ENCODE peak calls at places on chromosomes 5 and 9, in four cellular contexts. One of them, this sample, is unnamed. For H3K4me1 and H3K9me3, the result is how much of the 10 kb centered on the place peaks cover.

GRCh38 chr5:92777421-92777820 is 803.6 kb downstream of the NR2F1-AS1 start:
- DNase-seq in DND-41: no peak
- DNase-seq in ovary: no peak
- DNase-seq in heart left ventricle: no peak
- DNase-seq in this sample: no peak

GRCh38 chr9:132162764-132163456 is 1.1 kb downstream of the NTNG2 start:
- DNase-seq in DND-41: no peak
- DNase-seq in heart left ventricle: no peak
- DNase-seq in ovary: no peak
- DNase-seq in this sample: peak

GRCh38 chr5:155025890-155026289 is 12.3 kb downstream of the KIF4B start:
- DNase-seq in heart left ventricle: no peak
- DNase-seq in ovary: no peak
- DNase-seq in DND-41: no peak
- DNase-seq in this sample: no peak

GRCh38 chr9:93126151-93126781 is 7.8 kb downstream of the NINJ1 start:
- DNase-seq in ovary: peak
- DNase-seq in DND-41: no peak
- DNase-seq in heart left ventricle: no peak
- DNase-seq in this sample: peak

GRCh38 chr5:173765030-173765644 is 123.0 kb upstream of the CPEB4 start:
- DNase-seq in ovary: no peak
- DNase-seq in heart left ventricle: no peak
- DNase-seq in DND-41: no peak
- DNase-seq in this sample: no peak

GRCh38 chr5:175686396-175686795 is 28.5 kb downstream of the HRH2 start:
- DNase-seq in DND-41: no peak
- DNase-seq in ovary: no peak
- DNase-seq in heart left ventricle: no peak
- DNase-seq in this sample: peak

GRCh38 chr5:28862137-28862859 is 1823.9 kb upstream of the CDH9 start:
- DNase-seq in heart left ventricle: no peak
- DNase-seq in DND-41: no peak
- DNase-seq in ovary: no peak
- DNase-seq in this sample: no peak

GRCh38 chr9:19405771-19406170 is 3.0 kb upstream of the ACER2 start:
- DNase-seq in ovary: no peak
- DNase-seq in heart left ventricle: no peak
- DNase-seq in DND-41: no peak
- DNase-seq in this sample: no peak

GRCh38 chr5:88955403-88955802 is 72.4 kb upstream of the MEF2C start:
- DNase-seq in DND-41: no peak
- DNase-seq in ovary: no peak
- DNase-seq in heart left ventricle: no peak
- DNase-seq in this sample: no peak

GRCh38 chr9:114087721-114088120 is 9.6 kb upstream of the AMBP start:
- DNase-seq in ovary: no peak
- DNase-seq in DND-41: no peak
- DNase-seq in heart left ventricle: no peak
- DNase-seq in this sample: no peak

GRCh38 chr9:116549061-116549664 is 137.9 kb upstream of the TRIM32 start:
- DNase-seq in ovary: peak
- DNase-seq in DND-41: no peak
- DNase-seq in heart left ventricle: peak
- DNase-seq in this sample: peak

GRCh38 chr5:135678640-135679268 is 100.0 kb upstream of the CXCL14 start:
- DNase-seq in ovary: no peak
- DNase-seq in heart left ventricle: no peak
- DNase-seq in DND-41: no peak
- DNase-seq in this sample: no peak

GRCh38 chr9:110452227-110452801 is 114.7 kb upstream of the TXNDC8 start:
- DNase-seq in ovary: no peak
- DNase-seq in heart left ventricle: no peak
- DNase-seq in DND-41: no peak
- DNase-seq in this sample: no peak

GRCh38 chr9:131492070-131492469 is 10.6 kb upstream of the POMT1 start:
- DNase-seq in heart left ventricle: no peak
- DNase-seq in ovary: no peak
- DNase-seq in DND-41: no peak
- DNase-seq in this sample: no peak

GRCh38 chr5:134141346-134142050 is 27.0 kb downstream of the TCF7 start:
- DNase-seq in ovary: no peak
- DNase-seq in heart left ventricle: no peak
- DNase-seq in DND-41: peak
- DNase-seq in this sample: no peak

GRCh38 chr9:72464819-72465218 is 56.6 kb upstream of the TMC1 start:
- DNase-seq in DND-41: no peak
- DNase-seq in ovary: no peak
- DNase-seq in heart left ventricle: no peak
- DNase-seq in this sample: no peak

GRCh38 chr5:62689599-62690368 is 111.2 kb downstream of the LRRC70 start:
- DNase-seq in heart left ventricle: no peak
- DNase-seq in DND-41: no peak
- DNase-seq in ovary: no peak
- DNase-seq in this sample: no peak

GRCh38 chr9:91221332-91221731 is 140.4 kb downstream of the AUH start:
- DNase-seq in ovary: no peak
- DNase-seq in heart left ventricle: no peak
- DNase-seq in DND-41: no peak
- DNase-seq in this sample: no peak

GRCh38 chr5:43804041-43804440 is 201.1 kb downstream of the NNT start:
- DNase-seq in ovary: no peak
- DNase-seq in DND-41: no peak
- DNase-seq in heart left ventricle: no peak
- DNase-seq in this sample: no peak

GRCh38 chr5:36740259-36740898 is 134.0 kb downstream of the SLC1A3 start:
- DNase-seq in DND-41: no peak
- DNase-seq in ovary: no peak
- DNase-seq in heart left ventricle: no peak
- DNase-seq in this sample: no peak
- H3K27ac ChIP-seq in DND-41: no peak
- H3K27ac ChIP-seq in ovary: no peak
- H3K27ac ChIP-seq in heart left ventricle: no peak
- H3K27ac ChIP-seq in this sample: no peak

GRCh38 chr5:172427202-172427601 is 27.1 kb downstream of the SH3PXD2B start:
- DNase-seq in heart left ventricle: no peak
- DNase-seq in DND-41: no peak
- DNase-seq in ovary: no peak
- DNase-seq in this sample: no peak
- H3K4me1 ChIP-seq in heart left ventricle: under half
- H3K4me1 ChIP-seq in DND-41: under half
- H3K4me1 ChIP-seq in ovary: under half
- H3K4me1 ChIP-seq in this sample: under half

GRCh38 chr5:1222147-1222546 is 3.0 kb upstream of the SLC6A18 start:
- DNase-seq in heart left ventricle: no peak
- DNase-seq in ovary: no peak
- DNase-seq in DND-41: no peak
- DNase-seq in this sample: no peak

GRCh38 chr5:1224631-1225030 is 550 bp upstream of the SLC6A18 start:
- DNase-seq in heart left ventricle: no peak
- DNase-seq in ovary: no peak
- DNase-seq in DND-41: no peak
- DNase-seq in this sample: no peak

GRCh38 chr5:1223278-1223670 is 1.9 kb upstream of the SLC6A18 start:
- DNase-seq in ovary: no peak
- DNase-seq in DND-41: no peak
- DNase-seq in heart left ventricle: no peak
- DNase-seq in this sample: peak

GRCh38 chr5:1221721-1222120 is 3.5 kb upstream of the SLC6A18 start:
- DNase-seq in DND-41: no peak
- DNase-seq in heart left ventricle: no peak
- DNase-seq in ovary: no peak
- DNase-seq in this sample: peak

GRCh38 chr5:1222621-1223277 is 2.4 kb upstream of the SLC6A18 start:
- DNase-seq in ovary: no peak
- DNase-seq in DND-41: no peak
- DNase-seq in heart left ventricle: no peak
- DNase-seq in this sample: no peak
- H3K9me3 ChIP-seq in ovary: under half
- H3K9me3 ChIP-seq in DND-41: under half
- H3K9me3 ChIP-seq in heart left ventricle: under half
- H3K9me3 ChIP-seq in this sample: under half

DNA sequence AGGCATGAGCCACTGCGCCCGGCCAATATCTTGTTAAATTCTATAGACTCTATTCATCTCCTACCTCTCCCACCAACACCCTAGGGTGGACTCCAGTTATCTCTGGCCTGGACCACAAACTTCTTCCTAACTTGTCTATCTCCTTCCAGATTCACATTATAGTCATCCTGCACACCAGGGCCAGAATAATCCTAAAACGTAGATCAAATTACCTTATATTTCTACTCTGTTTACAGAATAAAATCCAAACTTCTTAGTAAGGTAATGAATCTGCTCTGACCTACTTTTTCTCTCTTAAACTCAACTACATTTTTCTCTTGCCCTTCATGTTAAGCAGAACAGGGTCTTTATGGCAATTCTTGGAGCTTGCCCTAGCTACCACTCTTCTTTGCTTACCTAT is 6.9 kb downstream of the ELL2 start:
- DNase-seq in ovary: no peak
- DNase-seq in heart left ventricle: no peak
- DNase-seq in DND-41: no peak
- DNase-seq in this sample: no peak
- H3K27ac ChIP-seq in ovary: no peak
- H3K27ac ChIP-seq in heart left ventricle: no peak
- H3K27ac ChIP-seq in DND-41: no peak
- H3K27ac ChIP-seq in this sample: no peak

GRCh38 chr5:125661584-125661983 is 761.6 kb upstream of the GRAMD2B start:
- DNase-seq in heart left ventricle: no peak
- DNase-seq in DND-41: no peak
- DNase-seq in ovary: no peak
- DNase-seq in this sample: no peak

GRCh38 chr5:125655156-125655555 is 768.1 kb upstream of the GRAMD2B start:
- DNase-seq in DND-41: no peak
- DNase-seq in ovary: no peak
- DNase-seq in heart left ventricle: no peak
- DNase-seq in this sample: no peak

GRCh38 chr5:125657936-125658335 is 765.3 kb upstream of the GRAMD2B start:
- DNase-seq in ovary: no peak
- DNase-seq in heart left ventricle: no peak
- DNase-seq in DND-41: no peak
- DNase-seq in this sample: no peak

GRCh38 chr5:125659316-125660071 is 763.7 kb upstream of the GRAMD2B start:
- DNase-seq in ovary: no peak
- DNase-seq in DND-41: no peak
- DNase-seq in heart left ventricle: no peak
- DNase-seq in this sample: no peak

DNA sequence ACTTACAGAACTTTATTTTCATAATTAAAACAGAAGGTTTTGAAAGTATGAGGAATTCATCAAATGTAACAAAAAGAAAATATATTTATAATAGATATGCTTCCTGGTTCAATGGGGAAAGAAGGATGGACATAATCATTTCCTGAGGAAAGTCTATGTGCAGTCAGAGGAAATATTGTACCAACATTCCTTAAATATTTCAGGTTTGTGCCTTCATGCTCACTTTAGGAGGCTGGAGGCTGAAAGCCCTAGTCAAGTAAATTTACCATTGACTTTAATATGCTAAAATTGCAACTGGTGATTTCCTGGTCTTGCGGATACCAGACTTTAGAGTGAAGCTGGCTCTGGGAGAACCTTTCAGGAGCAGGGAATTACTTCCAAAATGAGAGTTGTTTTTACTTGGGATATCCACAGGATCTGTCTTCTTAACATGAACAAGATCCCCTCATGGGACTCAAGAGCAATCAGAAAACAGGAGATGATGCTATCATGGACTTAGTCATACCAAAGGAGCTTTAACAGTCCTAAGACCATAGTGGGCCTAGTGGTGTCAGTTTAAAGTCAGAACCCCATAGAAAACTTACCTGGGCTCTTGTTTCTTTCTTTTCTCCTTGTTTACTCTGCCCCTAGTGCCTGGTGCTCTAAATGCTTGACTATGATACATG is 762.8 kb upstream of the GRAMD2B start:
- DNase-seq in DND-41: no peak
- DNase-seq in heart left ventricle: no peak
- DNase-seq in ovary: no peak
- DNase-seq in this sample: no peak
- H3K4me1 ChIP-seq in DND-41: under half
- H3K4me1 ChIP-seq in heart left ventricle: under half
- H3K4me1 ChIP-seq in ovary: under half
- H3K4me1 ChIP-seq in this sample: under half

DNA sequence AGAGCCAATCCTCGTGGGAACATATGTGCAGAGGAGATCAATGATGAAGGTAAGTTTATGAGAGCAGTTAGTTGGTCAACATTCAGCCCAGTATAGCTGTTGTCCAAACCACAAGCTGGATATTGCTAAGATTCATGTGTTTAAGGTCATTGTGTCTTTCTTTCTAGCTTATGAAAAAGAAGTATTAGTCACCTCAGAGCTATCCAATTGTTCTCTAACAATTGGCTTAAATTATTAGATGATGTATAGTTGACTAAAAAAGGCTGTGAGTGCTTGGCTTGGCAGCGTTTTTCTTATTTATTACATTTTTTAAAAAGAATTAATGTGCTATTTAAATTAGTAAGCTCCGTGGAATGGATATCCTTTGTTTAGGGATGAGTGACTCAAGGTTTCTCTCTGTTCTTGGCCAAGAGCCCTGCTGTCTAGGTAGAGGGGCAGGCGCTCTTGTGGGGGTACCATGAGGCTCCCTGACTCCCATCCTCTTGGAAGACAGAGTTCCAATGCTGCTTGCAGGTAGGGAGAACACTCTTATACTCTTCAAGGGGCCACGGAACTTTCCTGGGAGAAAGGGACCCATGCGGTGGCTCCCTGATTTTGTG is 487.4 kb downstream of the IRX1 start:
- DNase-seq in DND-41: no peak
- DNase-seq in heart left ventricle: no peak
- DNase-seq in ovary: no peak
- DNase-seq in this sample: no peak
- H3K9me3 ChIP-seq in DND-41: under half
- H3K9me3 ChIP-seq in heart left ventricle: under half
- H3K9me3 ChIP-seq in ovary: under half
- H3K9me3 ChIP-seq in this sample: under half

This sample was measured in right cardiac atrium.